ENCODE peak calls at places on chromosomes 11 and 22, in five cellular contexts. One of them, this sample, is unnamed.

GRCh38 chr11:103091441-103091809 is 535 bp downstream of the DCUN1D5 start:
- DNase-seq in posterior cingulate gyrus: peak
- DNase-seq in T follicular helper cell: no peak
- DNase-seq in ELR: peak
- DNase-seq in pancreas: peak
- DNase-seq in this sample: peak

GRCh38 chr11:116454020-116454645 is 318.7 kb downstream of the BUD13 start:
- DNase-seq in ELR: peak
- DNase-seq in posterior cingulate gyrus: peak
- DNase-seq in T follicular helper cell: no peak
- DNase-seq in pancreas: peak
- DNase-seq in this sample: peak

GRCh38 chr11:100629671-100630070 is 57.4 kb upstream of the ARHGAP42 start:
- DNase-seq in ELR: peak
- DNase-seq in T follicular helper cell: no peak
- DNase-seq in pancreas: no peak
- DNase-seq in posterior cingulate gyrus: no peak
- DNase-seq in this sample: peak

GRCh38 chr11:45677811-45678515 is 12.5 kb upstream of the CHST1 start:
- DNase-seq in T follicular helper cell: no peak
- DNase-seq in posterior cingulate gyrus: no peak
- DNase-seq in ELR: no peak
- DNase-seq in pancreas: no peak
- DNase-seq in this sample: no peak

GRCh38 chr11:63099555-63099954 is 44.5 kb downstream of the SLC22A24 start:
- DNase-seq in posterior cingulate gyrus: no peak
- DNase-seq in T follicular helper cell: no peak
- DNase-seq in ELR: no peak
- DNase-seq in pancreas: no peak
- DNase-seq in this sample: no peak

GRCh38 chr22:50297510-50298265 is 9.8 kb downstream of the PLXNB2 start:
- DNase-seq in ELR: no peak
- DNase-seq in T follicular helper cell: no peak
- DNase-seq in pancreas: no peak
- DNase-seq in posterior cingulate gyrus: no peak
- DNase-seq in this sample: no peak

GRCh38 chr22:23392420-23393121 is 187.5 kb downstream of the IGLL1 start:
- DNase-seq in T follicular helper cell: no peak
- DNase-seq in posterior cingulate gyrus: no peak
- DNase-seq in pancreas: no peak
- DNase-seq in ELR: no peak
- DNase-seq in this sample: no peak

GRCh38 chr11:44427432-44427831 is 117.5 kb upstream of the ALX4 start:
- DNase-seq in posterior cingulate gyrus: no peak
- DNase-seq in T follicular helper cell: no peak
- DNase-seq in pancreas: no peak
- DNase-seq in ELR: no peak
- DNase-seq in this sample: no peak

GRCh38 chr11:8277691-8278090 is 14.0 kb upstream of the LMO1 start:
- DNase-seq in pancreas: no peak
- DNase-seq in T follicular helper cell: no peak
- DNase-seq in posterior cingulate gyrus: no peak
- DNase-seq in ELR: no peak
- DNase-seq in this sample: no peak

GRCh38 chr11:3095712-3096361 is 38.6 kb upstream of the CARS1 start:
- DNase-seq in pancreas: no peak
- DNase-seq in posterior cingulate gyrus: no peak
- DNase-seq in T follicular helper cell: no peak
- DNase-seq in ELR: peak
- DNase-seq in this sample: peak

GRCh38 chr11:125398994-125399638 is 96.9 kb downstream of the FEZ1 start:
- DNase-seq in posterior cingulate gyrus: no peak
- DNase-seq in T follicular helper cell: no peak
- DNase-seq in ELR: no peak
- DNase-seq in pancreas: no peak
- DNase-seq in this sample: no peak

GRCh38 chr22:32281092-32281491 is 25.9 kb upstream of the SLC5A4 start:
- DNase-seq in T follicular helper cell: no peak
- DNase-seq in posterior cingulate gyrus: peak
- DNase-seq in ELR: peak
- DNase-seq in pancreas: no peak
- DNase-seq in this sample: peak

GRCh38 chr11:1959786-1960185 is 12.7 kb downstream of the MRPL23 start:
- DNase-seq in posterior cingulate gyrus: no peak
- DNase-seq in pancreas: peak
- DNase-seq in T follicular helper cell: no peak
- DNase-seq in ELR: no peak
- DNase-seq in this sample: no peak

GRCh38 chr22:22914726-22915669 is 27.4 kb downstream of the IGLL5 start:
- DNase-seq in T follicular helper cell: no peak
- DNase-seq in posterior cingulate gyrus: no peak
- DNase-seq in pancreas: no peak
- DNase-seq in ELR: no peak
- DNase-seq in this sample: no peak

GRCh38 chr22:27212617-27213177 is 555.3 kb downstream of the MIAT start:
- DNase-seq in T follicular helper cell: no peak
- DNase-seq in posterior cingulate gyrus: no peak
- DNase-seq in pancreas: peak
- DNase-seq in ELR: peak
- DNase-seq in this sample: peak

GRCh38 chr22:17777005-17777716 is 2.9 kb upstream of the BID start:
- DNase-seq in T follicular helper cell: peak
- DNase-seq in pancreas: no peak
- DNase-seq in posterior cingulate gyrus: no peak
- DNase-seq in ELR: no peak
- DNase-seq in this sample: no peak

GRCh38 chr11:73322986-73323306 is 14.9 kb downstream of the ARHGEF17 start:
- DNase-seq in posterior cingulate gyrus: no peak
- DNase-seq in ELR: peak
- DNase-seq in T follicular helper cell: no peak
- DNase-seq in pancreas: no peak
- DNase-seq in this sample: peak

GRCh38 chr22:44947029-44947428 is 62.8 kb downstream of the PHF21B start:
- DNase-seq in pancreas: no peak
- DNase-seq in posterior cingulate gyrus: no peak
- DNase-seq in T follicular helper cell: no peak
- DNase-seq in ELR: no peak
- DNase-seq in this sample: no peak